ENCODE peak calls at places on chromosome 22, in nine cellular contexts. I is IMR-90, F is prostate gland, D is A549, W is transverse colon, N is H1, U is tibial nerve, T is ovary, A is HCT116. E is an unnamed sample. For H3K4me1, the result is how much of the 10 kb centered on the place peaks cover.

GRCh38 chr22:33781396-33781795 is 138.9 kb downstream of the LARGE1 start:
- DNase-seq in I (peak), T (no peak), U (no peak), N (no peak), W (no peak), D (no peak), A (no peak), F (no peak), E (no peak)

GRCh38 chr22:38051261-38051660 is 5.9 kb upstream of the PICK1 start:
- DNase-seq in U (no peak), N (no peak), T (no peak), D (no peak), A (no peak), I (no peak), F (no peak), W (no peak), E (no peak)

GRCh38 chr22:41152902-41153301 is 52.2 kb upstream of the L3MBTL2 start:
- DNase-seq in F (no peak), U (no peak), N (no peak), I (no peak), A (no peak), D (no peak), T (no peak), W (no peak), E (no peak)

GRCh38 chr22:30408388-30409101 is 11.7 kb downstream of the SEC14L2 start:
- DNase-seq in I (peak), N (no peak), D (no peak), A (no peak), T (no peak), F (no peak), U (no peak), W (no peak), E (no peak)

GRCh38 chr22:21593406-21594232 is 26.1 kb downstream of the UBE2L3 start:
- DNase-seq in U (no peak), I (no peak), D (peak), T (no peak), F (no peak), N (no peak), W (no peak), A (no peak), E (no peak)

GRCh38 chr22:45090364-45090960 is 73.3 kb upstream of the NUP50 start:
- DNase-seq in A (no peak), I (peak), F (no peak), D (peak), T (no peak), U (no peak), N (peak), W (peak), E (no peak)

GRCh38 chr22:32765117-32765618 is 36.3 kb upstream of the TIMP3 start:
- DNase-seq in A (no peak), T (no peak), D (no peak), W (no peak), F (no peak), N (no peak), U (no peak), I (no peak), E (no peak)

GRCh38 chr22:50305658-50306566 is 1.5 kb downstream of the PLXNB2 start:
- DNase-seq in T (peak), F (peak), I (peak), A (peak), W (peak), D (peak), N (no peak), U (peak), E (peak)

GRCh38 chr22:49900441-49901230 is 17.6 kb downstream of the ALG12 start:
- DNase-seq in D (no peak), U (no peak), T (no peak), N (no peak), I (no peak), W (no peak), F (no peak), A (no peak), E (no peak)

GRCh38 chr22:46069518-46070214 is 80.7 kb upstream of the PPARA start:
- DNase-seq in U (peak), W (peak), N (no peak), D (peak), F (peak), A (peak), T (no peak), I (peak), E (peak)

GRCh38 chr22:32411388-32411787 is 659 bp downstream of the RTCB start:
- DNase-seq in W (peak), F (no peak), U (no peak), A (no peak), D (no peak), N (no peak), I (peak), T (no peak), E (no peak)

GRCh38 chr22:49971232-49972162 is 10.9 kb downstream of the PIM3 start:
- DNase-seq in U (peak), I (no peak), N (no peak), T (peak), W (peak), F (peak), A (no peak), D (peak), E (peak)

GRCh38 chr22:24588370-24588755 is 4.5 kb downstream of the LRRC75B start:
- DNase-seq in N (no peak), A (no peak), I (no peak), D (no peak), F (peak), T (peak), W (no peak), U (peak), E (peak)

GRCh38 chr22:39839917-39840510 is 53.5 kb downstream of the ENTHD1 start:
- DNase-seq in T (no peak), D (no peak), U (no peak), W (no peak), A (no peak), I (no peak), N (no peak), F (no peak), E (no peak)

GRCh38 chr22:46737105-46737975 is 712 bp downstream of the CERK start:
- DNase-seq in A (no peak), W (peak), I (peak), F (no peak), T (peak), D (no peak), N (no peak), U (no peak), E (peak)

DNA sequence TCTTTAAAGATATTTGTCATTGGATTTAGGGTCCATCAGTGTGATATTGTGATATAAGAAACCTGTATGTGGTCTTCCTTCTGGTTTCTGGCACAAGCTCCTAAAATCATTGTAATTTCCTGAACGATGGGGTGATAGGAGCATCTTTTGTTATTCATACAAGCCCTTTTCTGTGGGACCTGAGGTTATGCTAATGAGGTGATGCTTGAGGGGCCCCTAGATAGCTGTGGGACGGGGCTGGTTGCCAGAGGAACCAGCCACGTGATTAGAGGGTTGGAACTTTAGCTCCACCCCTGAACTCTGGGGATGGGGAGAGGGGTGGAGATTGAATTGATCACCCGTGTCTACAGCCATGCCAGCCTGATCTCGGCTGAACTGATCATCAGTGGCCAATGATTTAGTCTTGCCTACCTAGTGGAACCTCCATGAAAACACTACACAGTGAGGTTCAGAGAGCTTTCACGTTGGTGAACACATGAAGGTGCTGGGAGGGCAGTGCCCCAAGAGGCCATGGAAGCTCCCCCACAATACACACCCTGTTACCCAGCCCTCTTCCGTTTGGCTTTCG is 62.8 kb downstream of the BCR start:
- DNase-seq in N (peak), T (no peak), I (no peak), D (no peak), W (no peak), U (no peak), F (no peak), A (no peak), E (peak)
- H3K4me1 ChIP-seq in N (under half), T (under half), I (under half), D (under half), W (under half), U (under half), F (under half), A (under half), E (under half)

DNA sequence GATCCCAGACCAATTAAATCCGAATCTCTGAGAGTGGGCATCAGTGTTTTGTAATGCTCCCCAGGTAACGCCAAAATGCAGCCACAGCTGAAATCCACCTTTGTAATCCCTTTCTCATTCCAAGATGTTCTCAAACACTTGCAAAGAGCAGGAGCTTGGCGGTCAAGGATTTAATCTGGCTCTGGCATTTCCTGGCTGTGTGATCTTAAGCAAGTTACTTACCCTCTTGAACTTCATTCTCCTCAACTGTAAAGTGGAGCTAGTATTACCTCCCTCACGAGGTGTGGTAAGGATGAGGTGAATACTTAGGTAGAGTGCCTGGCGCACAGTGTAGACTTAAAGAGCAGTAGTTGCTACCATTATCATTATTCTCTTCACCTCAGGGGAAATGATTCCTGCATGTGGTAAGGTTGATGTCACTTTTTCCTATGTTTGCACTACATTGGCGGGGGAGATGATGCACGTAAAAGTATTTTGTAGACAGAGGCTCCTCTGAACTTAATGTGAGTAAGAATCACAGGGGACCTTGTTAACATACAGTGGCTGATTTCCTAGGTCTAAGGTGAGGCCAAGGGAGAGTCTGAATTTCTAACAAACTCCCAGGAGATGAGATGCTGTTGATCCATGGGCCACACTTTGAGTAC is 210.4 kb upstream of the PITPNB start:
- DNase-seq in T (no peak), U (no peak), I (no peak), A (no peak), W (no peak), N (peak), D (no peak), F (no peak), E (peak)
- H3K4me3 ChIP-seq in T (no peak), U (no peak), I (no peak), A (no peak), W (no peak), N (no peak), D (no peak), F (no peak), E (no peak)

DNA sequence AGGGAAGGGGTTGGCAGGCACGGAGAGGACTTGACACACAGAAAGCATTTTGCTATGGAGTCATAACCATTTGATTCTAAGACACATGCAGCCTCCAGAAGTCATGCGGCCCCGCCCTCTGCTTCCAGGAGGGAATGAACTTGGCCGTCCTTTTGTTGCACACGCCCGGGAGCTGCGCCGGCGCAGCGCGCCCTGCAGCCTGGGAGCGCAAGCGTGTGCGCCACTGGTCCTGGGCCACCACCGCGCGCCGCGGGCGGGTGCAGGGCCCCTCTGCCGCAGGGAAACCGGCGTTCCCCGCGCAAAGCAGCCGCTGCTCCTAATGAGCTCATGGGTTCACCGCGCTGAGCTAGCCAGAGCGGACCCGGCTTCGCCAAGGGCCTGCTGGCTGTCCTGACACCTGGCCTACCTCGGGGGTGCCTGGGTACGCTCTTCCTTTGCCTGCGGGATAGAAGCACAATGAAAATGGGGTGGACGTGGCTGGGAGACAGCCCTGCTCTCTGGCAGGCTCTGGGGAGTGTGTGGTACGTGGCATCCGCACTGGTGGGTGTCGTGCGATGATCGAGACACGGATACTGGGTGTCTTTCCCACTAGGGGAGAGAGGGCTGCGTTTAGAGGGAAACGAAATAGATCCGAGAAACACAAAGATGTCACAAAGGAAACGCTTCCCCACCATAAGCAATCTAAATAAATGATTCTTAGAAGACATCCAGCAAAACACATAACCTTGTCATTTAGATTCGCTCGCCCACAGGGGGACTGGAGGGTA is 669 bp downstream of the MICAL3 start:
- DNase-seq in W (peak), F (peak), I (peak), T (peak), A (peak), U (peak), N (peak), D (peak), E (peak)
- TF ChIP-seq POLR2A in W (peak), F (peak), I (no peak), T (peak), A (no peak), U (no peak), N (no peak), D (peak), E (no peak)

GRCh38 chr22:43325176-43325575 is 18.0 kb downstream of the SCUBE1 start:
- DNase-seq in D (no peak), W (no peak), F (no peak), N (no peak), A (no peak), T (no peak), I (no peak), U (no peak), E (no peak)
- H3K4me1 ChIP-seq in D (under half), W (under half), F (under half), N (under half), A (under half), T (under half), I (under half), U (under half), E (under half)

GRCh38 chr22:19579880-19580279 is 55.7 kb upstream of the CLDN5 start:
- DNase-seq in I (no peak), D (no peak), A (no peak), W (peak), U (no peak), T (no peak), N (no peak), F (no peak), E (peak)

GRCh38 chr22:19579113-19579811 is 55.1 kb upstream of the CLDN5 start:
- DNase-seq in F (no peak), I (no peak), A (no peak), D (no peak), W (no peak), U (no peak), N (no peak), T (no peak), E (no peak)

GRCh38 chr22:19578180-19579004 is 54.2 kb upstream of the CLDN5 start:
- DNase-seq in W (no peak), T (no peak), F (no peak), U (no peak), D (no peak), A (no peak), N (no peak), I (no peak), E (no peak)

GRCh38 chr22:19582033-19582693 is 58.0 kb upstream of the CLDN5 start:
- DNase-seq in T (no peak), A (no peak), N (no peak), U (no peak), F (no peak), W (no peak), D (no peak), I (no peak), E (no peak)

DNA sequence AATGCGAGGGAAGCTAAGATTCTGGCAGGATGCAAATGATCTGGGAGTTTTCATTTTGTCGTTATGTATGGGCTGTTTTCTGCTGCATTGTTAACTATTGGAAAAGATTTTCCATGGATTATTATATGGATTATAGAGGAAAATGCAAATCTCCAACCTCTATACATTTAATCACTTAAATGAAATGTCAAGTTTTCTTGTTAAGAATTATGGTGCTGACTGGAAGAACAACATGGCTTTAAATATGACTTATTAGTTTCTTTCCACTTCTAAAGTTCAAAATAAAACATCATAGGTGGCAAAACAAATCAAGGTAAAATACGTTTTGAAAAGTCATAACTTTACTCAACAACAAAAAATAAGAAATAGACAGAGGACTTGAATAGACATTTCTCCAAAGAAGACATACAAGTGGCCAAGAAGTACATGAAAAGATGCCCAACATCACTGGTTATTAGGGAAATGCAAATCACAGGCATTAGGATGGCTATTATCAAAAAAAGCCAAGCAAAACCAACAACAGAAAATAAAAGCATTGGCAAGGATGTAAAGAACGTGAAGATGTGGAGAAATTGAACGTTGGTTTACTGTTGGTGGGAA is 56.2 kb upstream of the CLDN5 start:
- DNase-seq in T (no peak), I (no peak), N (no peak), U (no peak), D (no peak), W (no peak), F (no peak), A (no peak), E (no peak)
- H3K4me3 ChIP-seq in T (no peak), I (no peak), N (no peak), U (no peak), D (no peak), W (no peak), F (no peak), A (no peak), E (no peak)

GRCh38 chr22:44024288-44024908 is at the start of gene PARVB:
- DNase-seq in A (no peak), T (peak), N (no peak), F (no peak), W (peak), D (peak), U (no peak), I (no peak), E (peak)
- TF ChIP-seq POLR2A in A (no peak), T (no peak), N (no peak), F (no peak), W (no peak), D (peak), U (no peak), I (peak), E (no peak)

GRCh38 chr22:44030051-44030701 is 6.1 kb downstream of the PARVB start:
- DNase-seq in U (no peak), I (no peak), D (no peak), T (no peak), A (no peak), F (no peak), W (no peak), N (no peak), E (no peak)
- H3K4me1 ChIP-seq in U (under half), I (under half), D (under half), T (under half), A (under half), F (under half), W (under half), N (under half), E (under half)

GRCh38 chr22:36362819-36363377 is 24.9 kb downstream of the MYH9 start:
- DNase-seq in D (no peak), W (no peak), I (no peak), F (no peak), N (no peak), U (no peak), T (no peak), A (no peak), E (no peak)
- H3K4me3 ChIP-seq in D (peak), W (no peak), I (no peak), F (no peak), N (no peak), U (no peak), T (no peak), A (no peak), E (no peak)

DNA sequence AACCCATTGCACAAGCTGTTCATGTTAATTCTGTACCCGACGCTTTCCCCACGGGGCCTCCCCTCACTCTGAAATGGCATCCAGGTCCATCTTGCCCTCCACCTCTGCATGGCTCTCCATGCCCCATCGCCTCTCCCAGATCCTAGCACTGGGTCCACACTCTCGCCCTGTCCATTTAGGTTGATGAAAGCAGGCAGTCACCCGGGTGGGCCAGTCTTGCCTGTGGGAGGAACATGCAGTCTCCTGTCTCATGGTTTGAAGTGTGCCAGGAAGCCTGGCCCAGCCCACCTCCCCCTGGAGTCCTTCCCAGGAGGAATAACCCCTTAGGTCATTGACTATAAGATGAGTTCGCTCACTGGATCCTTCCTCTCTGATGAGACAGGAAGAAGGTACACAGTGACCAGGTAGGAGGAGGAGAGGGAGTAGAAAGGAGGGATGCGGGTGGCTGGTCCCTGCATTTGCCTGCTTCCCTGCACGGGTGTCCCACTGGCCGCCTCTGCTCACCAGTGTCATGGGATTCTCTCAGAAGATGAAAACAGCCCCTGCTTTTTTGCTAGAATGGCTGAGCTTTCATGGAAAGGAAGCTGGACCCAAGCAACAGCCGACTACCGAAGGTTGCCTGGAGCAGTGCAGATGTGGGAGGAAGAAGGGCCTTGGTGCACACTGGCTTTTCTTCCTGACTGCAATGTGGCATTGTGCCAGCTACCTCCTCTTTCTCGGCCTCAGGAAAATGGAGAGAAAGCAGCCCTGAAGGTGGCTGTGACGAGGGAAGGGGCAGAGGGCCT is 6.8 kb downstream of the TMEM121B start:
- DNase-seq in D (no peak), A (no peak), U (no peak), F (no peak), W (no peak), N (no peak), I (no peak), T (no peak), E (no peak)
- TF ChIP-seq POLR2A in D (no peak), A (no peak), U (no peak), F (no peak), W (no peak), N (no peak), I (no peak), T (no peak), E (no peak)

E was measured in thyroid gland.